ENCODE peak calls at places on chromosomes 3 and 15, in eight cellular contexts. One of them, this sample, is unnamed.

GRCh38 chr3:14772533-14773138 is 46.1 kb upstream of the FGD5 start:
- DNase-seq in fibroblast of the aortic adventitia: no peak
- DNase-seq in midbrain: no peak
- DNase-seq in Calu3: no peak
- DNase-seq in stimulated activated CD4-positive, alpha-beta T cell treated with anti-CD3 and anti-CD28 coated beads, Interleukin-2, amount 100 ng/mL, for 48 hours: no peak
- DNase-seq in AG04450: no peak
- DNase-seq in neural crest cell: no peak
- DNase-seq in astrocyte of the spinal cord: no peak
- DNase-seq in this sample: no peak

GRCh38 chr15:30816430-30816829 is 87.3 kb upstream of the FAN1 start:
- DNase-seq in stimulated activated CD4-positive, alpha-beta T cell treated with anti-CD3 and anti-CD28 coated beads, Interleukin-2, amount 100 ng/mL, for 48 hours: no peak
- DNase-seq in neural crest cell: no peak
- DNase-seq in midbrain: no peak
- DNase-seq in Calu3: no peak
- DNase-seq in astrocyte of the spinal cord: no peak
- DNase-seq in fibroblast of the aortic adventitia: no peak
- DNase-seq in AG04450: no peak
- DNase-seq in this sample: no peak

GRCh38 chr3:8851703-8852102 is 82.3 kb upstream of the OXTR start:
- DNase-seq in stimulated activated CD4-positive, alpha-beta T cell treated with anti-CD3 and anti-CD28 coated beads, Interleukin-2, amount 100 ng/mL, for 48 hours: no peak
- DNase-seq in Calu3: no peak
- DNase-seq in fibroblast of the aortic adventitia: peak
- DNase-seq in astrocyte of the spinal cord: peak
- DNase-seq in AG04450: peak
- DNase-seq in midbrain: no peak
- DNase-seq in neural crest cell: no peak
- DNase-seq in this sample: no peak

GRCh38 chr3:140595295-140595694 is 82.6 kb upstream of the TRIM42 start:
- DNase-seq in AG04450: no peak
- DNase-seq in stimulated activated CD4-positive, alpha-beta T cell treated with anti-CD3 and anti-CD28 coated beads, Interleukin-2, amount 100 ng/mL, for 48 hours: no peak
- DNase-seq in astrocyte of the spinal cord: peak
- DNase-seq in Calu3: no peak
- DNase-seq in midbrain: no peak
- DNase-seq in fibroblast of the aortic adventitia: peak
- DNase-seq in neural crest cell: no peak
- DNase-seq in this sample: no peak

GRCh38 chr15:88419830-88420229 is 47.4 kb downstream of the MRPL46 start:
- DNase-seq in astrocyte of the spinal cord: peak
- DNase-seq in neural crest cell: no peak
- DNase-seq in AG04450: peak
- DNase-seq in stimulated activated CD4-positive, alpha-beta T cell treated with anti-CD3 and anti-CD28 coated beads, Interleukin-2, amount 100 ng/mL, for 48 hours: no peak
- DNase-seq in midbrain: no peak
- DNase-seq in Calu3: no peak
- DNase-seq in fibroblast of the aortic adventitia: peak
- DNase-seq in this sample: no peak

GRCh38 chr15:69897471-69898237 is 200.1 kb downstream of the TLE3 start:
- DNase-seq in astrocyte of the spinal cord: no peak
- DNase-seq in AG04450: no peak
- DNase-seq in midbrain: no peak
- DNase-seq in neural crest cell: no peak
- DNase-seq in Calu3: no peak
- DNase-seq in fibroblast of the aortic adventitia: no peak
- DNase-seq in stimulated activated CD4-positive, alpha-beta T cell treated with anti-CD3 and anti-CD28 coated beads, Interleukin-2, amount 100 ng/mL, for 48 hours: no peak
- DNase-seq in this sample: no peak

GRCh38 chr15:36390491-36390890 is 188.9 kb upstream of the CDIN1 start:
- DNase-seq in stimulated activated CD4-positive, alpha-beta T cell treated with anti-CD3 and anti-CD28 coated beads, Interleukin-2, amount 100 ng/mL, for 48 hours: no peak
- DNase-seq in fibroblast of the aortic adventitia: no peak
- DNase-seq in midbrain: no peak
- DNase-seq in neural crest cell: no peak
- DNase-seq in astrocyte of the spinal cord: no peak
- DNase-seq in Calu3: no peak
- DNase-seq in AG04450: no peak
- DNase-seq in this sample: no peak

GRCh38 chr3:9019244-9019961 is 56.1 kb upstream of the RAD18 start:
- DNase-seq in midbrain: no peak
- DNase-seq in stimulated activated CD4-positive, alpha-beta T cell treated with anti-CD3 and anti-CD28 coated beads, Interleukin-2, amount 100 ng/mL, for 48 hours: no peak
- DNase-seq in neural crest cell: no peak
- DNase-seq in Calu3: no peak
- DNase-seq in AG04450: no peak
- DNase-seq in fibroblast of the aortic adventitia: no peak
- DNase-seq in astrocyte of the spinal cord: no peak
- DNase-seq in this sample: no peak

GRCh38 chr3:119630562-119631329 is 29.6 kb downstream of the POPDC2 start:
- DNase-seq in midbrain: no peak
- DNase-seq in Calu3: no peak
- DNase-seq in stimulated activated CD4-positive, alpha-beta T cell treated with anti-CD3 and anti-CD28 coated beads, Interleukin-2, amount 100 ng/mL, for 48 hours: no peak
- DNase-seq in astrocyte of the spinal cord: peak
- DNase-seq in AG04450: no peak
- DNase-seq in neural crest cell: no peak
- DNase-seq in fibroblast of the aortic adventitia: peak
- DNase-seq in this sample: no peak

GRCh38 chr15:30919877-30920550 is 16.3 kb downstream of the FAN1 start:
- DNase-seq in astrocyte of the spinal cord: no peak
- DNase-seq in AG04450: no peak
- DNase-seq in fibroblast of the aortic adventitia: no peak
- DNase-seq in stimulated activated CD4-positive, alpha-beta T cell treated with anti-CD3 and anti-CD28 coated beads, Interleukin-2, amount 100 ng/mL, for 48 hours: no peak
- DNase-seq in neural crest cell: no peak
- DNase-seq in midbrain: no peak
- DNase-seq in Calu3: no peak
- DNase-seq in this sample: no peak

GRCh38 chr15:96344120-96344705 is 13.7 kb downstream of the NR2F2 start:
- DNase-seq in fibroblast of the aortic adventitia: no peak
- DNase-seq in midbrain: no peak
- DNase-seq in Calu3: no peak
- DNase-seq in stimulated activated CD4-positive, alpha-beta T cell treated with anti-CD3 and anti-CD28 coated beads, Interleukin-2, amount 100 ng/mL, for 48 hours: no peak
- DNase-seq in AG04450: no peak
- DNase-seq in neural crest cell: no peak
- DNase-seq in astrocyte of the spinal cord: peak
- DNase-seq in this sample: no peak

GRCh38 chr15:68687136-68687735 is 108.4 kb downstream of the CORO2B start:
- DNase-seq in Calu3: no peak
- DNase-seq in neural crest cell: no peak
- DNase-seq in AG04450: no peak
- DNase-seq in fibroblast of the aortic adventitia: no peak
- DNase-seq in stimulated activated CD4-positive, alpha-beta T cell treated with anti-CD3 and anti-CD28 coated beads, Interleukin-2, amount 100 ng/mL, for 48 hours: no peak
- DNase-seq in midbrain: no peak
- DNase-seq in astrocyte of the spinal cord: no peak
- DNase-seq in this sample: no peak

GRCh38 chr3:16113704-16114103 is 60.8 kb upstream of the GALNT15 start:
- DNase-seq in neural crest cell: no peak
- DNase-seq in Calu3: no peak
- DNase-seq in stimulated activated CD4-positive, alpha-beta T cell treated with anti-CD3 and anti-CD28 coated beads, Interleukin-2, amount 100 ng/mL, for 48 hours: no peak
- DNase-seq in midbrain: no peak
- DNase-seq in fibroblast of the aortic adventitia: peak
- DNase-seq in AG04450: no peak
- DNase-seq in astrocyte of the spinal cord: peak
- DNase-seq in this sample: no peak

GRCh38 chr15:62431806-62432205 is 266.7 kb upstream of the C2CD4B start:
- DNase-seq in Calu3: no peak
- DNase-seq in AG04450: no peak
- DNase-seq in neural crest cell: no peak
- DNase-seq in fibroblast of the aortic adventitia: no peak
- DNase-seq in midbrain: no peak
- DNase-seq in stimulated activated CD4-positive, alpha-beta T cell treated with anti-CD3 and anti-CD28 coated beads, Interleukin-2, amount 100 ng/mL, for 48 hours: no peak
- DNase-seq in astrocyte of the spinal cord: no peak
- DNase-seq in this sample: no peak

GRCh38 chr3:88059380-88060160 is 515 bp downstream of the ZNF654 start:
- DNase-seq in Calu3: peak
- DNase-seq in neural crest cell: no peak
- DNase-seq in fibroblast of the aortic adventitia: peak
- DNase-seq in AG04450: no peak
- DNase-seq in astrocyte of the spinal cord: no peak
- DNase-seq in midbrain: peak
- DNase-seq in stimulated activated CD4-positive, alpha-beta T cell treated with anti-CD3 and anti-CD28 coated beads, Interleukin-2, amount 100 ng/mL, for 48 hours: no peak
- DNase-seq in this sample: no peak

GRCh38 chr15:43893956-43894355 is 67.2 kb downstream of the WDR76 start:
- DNase-seq in fibroblast of the aortic adventitia: no peak
- DNase-seq in stimulated activated CD4-positive, alpha-beta T cell treated with anti-CD3 and anti-CD28 coated beads, Interleukin-2, amount 100 ng/mL, for 48 hours: no peak
- DNase-seq in Calu3: no peak
- DNase-seq in midbrain: no peak
- DNase-seq in AG04450: no peak
- DNase-seq in astrocyte of the spinal cord: no peak
- DNase-seq in neural crest cell: no peak
- DNase-seq in this sample: no peak

This sample was measured in NCI-H1048.